ENCODE peak calls at places on chromosomes 1 and 21, in nine cellular contexts. E is heart right ventricle; O is CD8-positive, alpha-beta memory T cell; T is neural progenitor cell; J is pancreas; N is MM.1S; Y is left lung; W is GM23248; Q is mesendoderm. Z is an unnamed sample. For H3K4me1, the result is how much of the 10 kb centered on the place peaks cover.

GRCh38 chr1:12177156-12177998 is 10.6 kb downstream of the TNFRSF1B start:
- DNase-seq in E (no peak), O (no peak), T (peak), J (no peak), N (no peak), Y (peak), W (no peak), Q (no peak), Z (no peak)

GRCh38 chr1:61853545-61853944 is 111.3 kb downstream of the PATJ start:
- DNase-seq in E (no peak), O (no peak), T (no peak), J (no peak), N (no peak), Y (no peak), W (peak), Q (no peak), Z (no peak)

GRCh38 chr1:12697406-12697805 is 18.5 kb upstream of the AADACL3 start:
- DNase-seq in E (no peak), O (no peak), T (no peak), J (no peak), N (no peak), Y (no peak), W (peak), Q (no peak), Z (no peak)

GRCh38 chr1:219812491-219813221 is 115.7 kb downstream of the SLC30A10 start:
- DNase-seq in E (peak), O (no peak), T (peak), J (peak), N (peak), Y (no peak), W (peak), Q (peak), Z (no peak)

GRCh38 chr1:206925116-206925736 is 3.5 kb upstream of the FCMR start:
- DNase-seq in E (no peak), O (peak), T (no peak), J (no peak), N (no peak), Y (no peak), W (peak), Q (peak), Z (peak)

GRCh38 chr1:18511469-18511997 is 30.8 kb downstream of the KLHDC7A start:
- DNase-seq in E (no peak), O (no peak), T (peak), J (no peak), N (no peak), Y (no peak), W (no peak), Q (no peak), Z (no peak)

GRCh38 chr1:162972768-162973167 is 96.4 kb upstream of the RGS4 start:
- DNase-seq in E (no peak), O (no peak), T (no peak), J (no peak), N (no peak), Y (no peak), W (peak), Q (no peak), Z (no peak)

GRCh38 chr1:94022471-94023189 is 98.3 kb downstream of the ABCA4 start:
- DNase-seq in E (peak), O (no peak), T (no peak), J (no peak), N (no peak), Y (no peak), W (peak), Q (no peak), Z (peak)

GRCh38 chr1:8113257-8114220 is 87.4 kb upstream of the ERRFI1 start:
- DNase-seq in E (no peak), O (no peak), T (no peak), J (no peak), N (no peak), Y (no peak), W (peak), Q (no peak), Z (no peak)

GRCh38 chr1:22958556-22958955 is 14.1 kb downstream of the LACTBL1 start:
- DNase-seq in E (no peak), O (no peak), T (no peak), J (no peak), N (no peak), Y (no peak), W (no peak), Q (no peak), Z (peak)

GRCh38 chr1:60394436-60394835 is 320.9 kb upstream of the C1orf87 start:
- DNase-seq in E (no peak), O (no peak), T (no peak), J (no peak), N (no peak), Y (no peak), W (no peak), Q (no peak), Z (no peak)

GRCh38 chr21:40658237-40658636 is 188.7 kb downstream of the DSCAM start:
- DNase-seq in E (no peak), O (no peak), T (no peak), J (no peak), N (no peak), Y (no peak), W (no peak), Q (no peak), Z (no peak)

GRCh38 chr1:15304708-15305326 is 57.8 kb downstream of the FHAD1 start:
- DNase-seq in E (peak), O (peak), T (peak), J (peak), N (peak), Y (peak), W (peak), Q (peak), Z (peak)

GRCh38 chr1:179080866-179081695 is 789 bp upstream of the TOR3A start:
- DNase-seq in E (no peak), O (peak), T (peak), J (no peak), N (peak), Y (no peak), W (peak), Q (no peak), Z (no peak)

GRCh38 chr1:224783006-224783651 is 146.3 kb upstream of the DNAH14 start:
- DNase-seq in E (no peak), O (no peak), T (no peak), J (no peak), N (peak), Y (no peak), W (no peak), Q (no peak), Z (no peak)

GRCh38 chr21:41465176-41465781 is 39.2 kb downstream of the MX1 start:
- DNase-seq in E (no peak), O (no peak), T (no peak), J (no peak), N (no peak), Y (no peak), W (no peak), Q (no peak), Z (no peak)

GRCh38 chr1:73886721-73887120 is 311.3 kb downstream of the LRRIQ3 start:
- DNase-seq in E (no peak), O (no peak), T (no peak), J (no peak), N (no peak), Y (no peak), W (no peak), Q (no peak), Z (no peak)

GRCh38 chr1:25711555-25712298 is 88.3 kb upstream of the SELENON start:
- DNase-seq in E (no peak), O (no peak), T (no peak), J (no peak), N (no peak), Y (peak), W (peak), Q (no peak), Z (peak)

GRCh38 chr1:206000641-206001339 is 2.4 kb downstream of the RAB7B start:
- DNase-seq in E (no peak), O (no peak), T (no peak), J (no peak), N (no peak), Y (no peak), W (peak), Q (no peak), Z (no peak)

GRCh38 chr1:63327417-63328139 is 5.2 kb downstream of the FOXD3 start:
- DNase-seq in E (no peak), O (no peak), T (peak), J (peak), N (peak), Y (peak), W (peak), Q (peak), Z (peak)

GRCh38 chr1:204326891-204327290 is 32.8 kb downstream of the PLEKHA6 start:
- DNase-seq in E (no peak), O (no peak), T (peak), J (no peak), N (no peak), Y (no peak), W (no peak), Q (no peak), Z (no peak)

GRCh38 chr1:246608616-246609376 is 42.5 kb downstream of the CNST start:
- DNase-seq in E (peak), O (no peak), T (peak), J (peak), N (no peak), Y (peak), W (peak), Q (peak), Z (peak)

GRCh38 chr1:41379741-41380130 is 18.5 kb downstream of the FOXO6 start:
- DNase-seq in E (no peak), O (no peak), T (no peak), J (no peak), N (no peak), Y (no peak), W (no peak), Q (no peak), Z (peak)

GRCh38 chr1:201718346-201719202 is 110.4 kb upstream of the IPO9 start:
- DNase-seq in E (no peak), O (no peak), T (no peak), J (no peak), N (no peak), Y (no peak), W (no peak), Q (no peak), Z (no peak)
- H3K4me1 ChIP-seq in E (half or more), O (under half), T (under half), J (under half), N (under half), Y (under half), W (half or more), Q (under half), Z (under half)

GRCh38 chr1:67749844-67750689 is 65.1 kb downstream of the GADD45A start:
- DNase-seq in E (no peak), O (no peak), T (peak), J (no peak), N (peak), Y (no peak), W (peak), Q (peak), Z (peak)
- H3K4me1 ChIP-seq in E (under half), O (under half), T (half or more), J (under half), N (under half), Y (under half), W (half or more), Q (under half), Z (under half)

GRCh38 chr1:164583196-164583595 is 24.2 kb downstream of the PBX1 start:
- DNase-seq in E (no peak), O (no peak), T (no peak), J (no peak), N (no peak), Y (no peak), W (no peak), Q (no peak), Z (no peak)
- H3K4me1 ChIP-seq in E (under half), O (under half), T (half or more), J (under half), N (under half), Y (under half), W (under half), Q (under half), Z (under half)

DNA sequence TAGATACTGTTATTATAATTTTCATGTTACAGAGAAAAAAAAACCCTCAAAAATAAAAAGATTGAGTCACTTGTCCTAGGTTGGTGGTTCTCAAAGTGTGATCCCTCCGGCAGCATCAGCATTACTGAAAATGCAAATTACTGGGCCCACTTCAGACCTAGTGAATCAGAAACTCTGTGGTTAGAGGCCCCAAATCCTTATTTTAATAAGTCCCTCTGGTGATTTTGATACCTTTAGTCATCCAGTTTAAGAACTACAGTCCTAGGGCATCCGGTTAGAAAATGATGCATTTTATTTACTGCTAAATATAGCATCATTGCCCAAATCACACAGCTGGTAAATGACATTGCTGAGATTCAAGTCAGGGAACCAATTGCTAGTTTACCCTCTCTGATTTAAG is 203.7 kb upstream of the RUNX1 start:
- DNase-seq in E (no peak), O (no peak), T (no peak), J (no peak), N (no peak), Y (no peak), W (peak), Q (no peak), Z (no peak)
- H3K4me1 ChIP-seq in E (under half), O (under half), T (under half), J (under half), N (under half), Y (under half), W (half or more), Q (under half), Z (under half)

GRCh38 chr21:17460094-17460493 is 52.7 kb upstream of the CXADR start:
- DNase-seq in E (no peak), O (no peak), T (no peak), J (no peak), N (no peak), Y (no peak), W (no peak), Q (no peak), Z (no peak)
- H3K4me1 ChIP-seq in E (under half), O (under half), T (under half), J (under half), N (under half), Y (under half), W (under half), Q (under half), Z (under half)

GRCh38 chr1:17113973-17114372 is 5.3 kb downstream of the PADI2 start:
- DNase-seq in E (peak), O (no peak), T (no peak), J (no peak), N (no peak), Y (no peak), W (no peak), Q (no peak), Z (no peak)
- H3K4me1 ChIP-seq in E (under half), O (under half), T (under half), J (under half), N (under half), Y (under half), W (under half), Q (under half), Z (under half)

Z was measured in aorta.